ENCODE peak calls at places on chromosomes 3 and 15, in seven cellular contexts. H, T, V, O, A, U and Q are unnamed samples. For H3K36me3, the result is how much of the 10 kb centered on the place peaks cover.

GRCh38 chr3:43870844-43871626 is 180.3 kb downstream of the ABHD5 start:
- DNase-seq in H (no peak), T (no peak), V (no peak), O (peak), A (peak), U (no peak), Q (no peak)

GRCh38 chr15:82048809-82049208 is 3.0 kb upstream of the MEX3B start:
- DNase-seq in H (no peak), T (no peak), V (no peak), O (no peak), A (no peak), U (no peak), Q (no peak)

GRCh38 chr3:41526995-41527573 is 327.8 kb downstream of the CTNNB1 start:
- DNase-seq in H (no peak), T (no peak), V (no peak), O (no peak), A (no peak), U (no peak), Q (no peak)

GRCh38 chr15:98433302-98433701 is 215.0 kb upstream of the IGF1R start:
- DNase-seq in H (no peak), T (no peak), V (no peak), O (no peak), A (no peak), U (peak), Q (no peak)

GRCh38 chr3:41893977-41894376 is 67.9 kb downstream of the ULK4 start:
- DNase-seq in H (peak), T (no peak), V (no peak), O (peak), A (no peak), U (peak), Q (peak)

GRCh38 chr3:120182613-120183524 is 88.6 kb upstream of the GSK3B start:
- DNase-seq in H (peak), T (no peak), V (no peak), O (peak), A (no peak), U (peak), Q (peak)

GRCh38 chr15:73748731-73749130 is 4.4 kb downstream of the INSYN1 start:
- DNase-seq in H (no peak), T (no peak), V (no peak), O (no peak), A (no peak), U (no peak), Q (no peak)

GRCh38 chr3:158471639-158472294 is 99.2 kb upstream of the MLF1 start:
- DNase-seq in H (no peak), T (no peak), V (no peak), O (no peak), A (peak), U (peak), Q (no peak)

GRCh38 chr3:36891651-36892268 is 53.1 kb downstream of the TRANK1 start:
- DNase-seq in H (no peak), T (peak), V (no peak), O (no peak), A (no peak), U (no peak), Q (peak)

GRCh38 chr15:68528891-68529290 is 49.9 kb upstream of the CORO2B start:
- DNase-seq in H (no peak), T (no peak), V (no peak), O (peak), A (no peak), U (peak), Q (no peak)

GRCh38 chr15:42329161-42329560 is 30.1 kb upstream of the CAPN3 start:
- DNase-seq in H (no peak), T (no peak), V (no peak), O (no peak), A (no peak), U (no peak), Q (no peak)

GRCh38 chr15:89333011-89333860 is 1.4 kb downstream of the POLG start:
- DNase-seq in H (peak), T (no peak), V (no peak), O (no peak), A (no peak), U (no peak), Q (peak)

GRCh38 chr15:78418239-78418638 is 19.8 kb upstream of the IREB2 start:
- DNase-seq in H (no peak), T (no peak), V (no peak), O (no peak), A (no peak), U (no peak), Q (no peak)

GRCh38 chr3:173825731-173826130 is 428.2 kb downstream of the NLGN1 start:
- DNase-seq in H (no peak), T (no peak), V (no peak), O (peak), A (no peak), U (no peak), Q (no peak)

GRCh38 chr3:16286161-16286560 is 21.1 kb downstream of the OXNAD1 start:
- DNase-seq in H (no peak), T (no peak), V (no peak), O (peak), A (no peak), U (no peak), Q (no peak)

GRCh38 chr3:70516081-70516480 is 203.6 kb upstream of the MDFIC2 start:
- DNase-seq in H (no peak), T (no peak), V (no peak), O (no peak), A (no peak), U (no peak), Q (no peak)

GRCh38 chr3:132695006-132695405 is 27.2 kb downstream of the NPHP3 start:
- DNase-seq in H (no peak), T (no peak), V (no peak), O (no peak), A (no peak), U (no peak), Q (no peak)

GRCh38 chr3:8584661-8585060 is 59.9 kb downstream of the SSUH2 start:
- DNase-seq in H (no peak), T (no peak), V (no peak), O (no peak), A (no peak), U (no peak), Q (no peak)

GRCh38 chr15:68930268-68931022 is at the start of gene SPESP1:
- DNase-seq in H (peak), T (peak), V (no peak), O (no peak), A (no peak), U (peak), Q (no peak)

GRCh38 chr3:47036145-47036544 is 56.7 kb downstream of the NBEAL2 start:
- DNase-seq in H (no peak), T (no peak), V (no peak), O (no peak), A (no peak), U (no peak), Q (no peak)

GRCh38 chr3:181176610-181177009 is 187.1 kb upstream of the DNAJC19 start:
- DNase-seq in H (peak), T (peak), V (no peak), O (peak), A (no peak), U (peak), Q (peak)

GRCh38 chr3:196971094-196971698 is 2.6 kb upstream of the PIGZ start:
- DNase-seq in H (no peak), T (no peak), V (no peak), O (peak), A (no peak), U (no peak), Q (peak)

GRCh38 chr3:27686642-27687041 is 35.5 kb downstream of the EOMES start:
- DNase-seq in H (no peak), T (no peak), V (no peak), O (peak), A (no peak), U (peak), Q (no peak)

GRCh38 chr15:90307661-90308060 is 42.2 kb downstream of the NGRN start:
- DNase-seq in H (no peak), T (no peak), V (no peak), O (no peak), A (no peak), U (no peak), Q (no peak)

GRCh38 chr3:123792473-123793201 is 91.5 kb downstream of the MYLK start:
- DNase-seq in H (no peak), T (no peak), V (no peak), O (peak), A (peak), U (no peak), Q (no peak)

GRCh38 chr3:27345493-27345892 is 23.7 kb downstream of the NEK10 start:
- DNase-seq in H (no peak), T (no peak), V (no peak), O (no peak), A (no peak), U (no peak), Q (no peak)

GRCh38 chr3:89145995-89146394 is 38.6 kb downstream of the EPHA3 start:
- DNase-seq in H (no peak), T (no peak), V (no peak), O (peak), A (no peak), U (peak), Q (no peak)

GRCh38 chr3:71462586-71462985 is 120.9 kb downstream of the FOXP1 start:
- DNase-seq in H (no peak), T (no peak), V (no peak), O (no peak), A (no peak), U (no peak), Q (no peak)

GRCh38 chr15:56496635-56497034 is 31.7 kb upstream of the MNS1 start:
- DNase-seq in H (peak), T (no peak), V (no peak), O (peak), A (peak), U (peak), Q (peak)
- H3K4me3 ChIP-seq in H (no peak), T (no peak), V (no peak), O (no peak), A (peak), U (no peak), Q (no peak)

GRCh38 chr15:70092462-70092850 is 5.3 kb downstream of the TLE3 start:
- DNase-seq in H (no peak), T (no peak), V (no peak), O (no peak), A (no peak), U (peak), Q (no peak)

GRCh38 chr15:70093070-70093469 is 4.6 kb downstream of the TLE3 start:
- DNase-seq in H (no peak), T (no peak), V (no peak), O (no peak), A (no peak), U (peak), Q (no peak)

GRCh38 chr15:70093481-70094309 is 4.0 kb downstream of the TLE3 start:
- DNase-seq in H (peak), T (no peak), V (no peak), O (no peak), A (no peak), U (peak), Q (no peak)

GRCh38 chr15:70090436-70091291 is 7.1 kb downstream of the TLE3 start:
- DNase-seq in H (peak), T (no peak), V (no peak), O (no peak), A (no peak), U (no peak), Q (no peak)

GRCh38 chr15:70091649-70092461 is 5.9 kb downstream of the TLE3 start:
- DNase-seq in H (no peak), T (no peak), V (no peak), O (peak), A (peak), U (peak), Q (no peak)
- H3K27ac ChIP-seq in H (no peak), T (no peak), V (no peak), O (no peak), A (peak), U (no peak), Q (no peak)

DNA sequence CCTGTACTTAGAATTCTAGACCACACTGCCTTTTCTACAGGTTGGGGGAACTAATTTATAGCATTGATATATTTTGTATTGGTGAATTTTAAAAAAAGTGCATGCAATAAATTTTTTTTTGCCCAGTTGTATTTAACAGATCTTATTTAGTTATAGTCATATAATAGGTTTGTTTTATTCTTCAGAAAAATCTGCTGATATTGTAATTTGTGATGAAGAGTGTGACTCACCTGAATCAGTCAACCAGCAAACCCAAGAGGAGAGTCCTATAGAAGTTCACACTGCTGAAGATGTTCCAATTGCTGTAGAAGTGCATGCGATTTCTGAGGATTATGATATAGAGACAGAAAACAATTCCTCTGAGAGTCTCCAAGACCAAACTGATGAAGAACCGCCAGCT is 10.3 kb downstream of the ZNF639 start:
- DNase-seq in H (no peak), T (no peak), V (no peak), O (no peak), A (no peak), U (no peak), Q (no peak)
- H3K36me3 ChIP-seq in H (half or more), T (half or more), V (under half), O (half or more), A (under half), U (half or more), Q (half or more)

DNA sequence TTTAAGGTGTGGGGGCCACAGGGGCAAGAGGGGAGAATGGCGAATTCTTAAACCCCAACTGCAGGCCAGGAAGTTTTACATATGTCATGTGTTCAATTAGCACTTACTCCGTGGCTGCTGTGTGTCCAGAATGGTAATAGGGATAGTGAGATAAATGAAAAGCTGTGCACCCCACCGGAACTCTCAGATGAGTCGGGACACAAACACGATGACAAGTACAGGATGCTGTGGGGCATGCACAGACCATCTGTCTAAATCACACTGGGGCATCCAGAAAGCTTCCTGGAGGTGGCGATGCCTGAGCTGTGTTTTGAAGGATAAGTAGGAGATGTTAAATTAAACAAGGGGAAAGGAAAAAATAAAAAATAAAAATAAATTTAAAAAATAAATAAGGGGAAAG is 18.3 kb upstream of the TMEM158 start:
- DNase-seq in H (no peak), T (no peak), V (no peak), O (no peak), A (no peak), U (no peak), Q (no peak)
- H3K4me3 ChIP-seq in H (no peak), T (no peak), V (no peak), O (no peak), A (no peak), U (no peak), Q (no peak)

GRCh38 chr3:25424238-25425013 is 3.6 kb upstream of the RARB start:
- DNase-seq in H (no peak), T (no peak), V (no peak), O (peak), A (peak), U (no peak), Q (no peak)

GRCh38 chr3:25420168-25420567 is 7.9 kb upstream of the RARB start:
- DNase-seq in H (peak), T (no peak), V (no peak), O (no peak), A (no peak), U (no peak), Q (no peak)

GRCh38 chr3:25423780-25424179 is 4.3 kb upstream of the RARB start:
- DNase-seq in H (no peak), T (no peak), V (no peak), O (peak), A (no peak), U (peak), Q (no peak)

GRCh38 chr3:25420885-25421284 is 7.2 kb upstream of the RARB start:
- DNase-seq in H (no peak), T (no peak), V (no peak), O (peak), A (no peak), U (no peak), Q (no peak)

DNA sequence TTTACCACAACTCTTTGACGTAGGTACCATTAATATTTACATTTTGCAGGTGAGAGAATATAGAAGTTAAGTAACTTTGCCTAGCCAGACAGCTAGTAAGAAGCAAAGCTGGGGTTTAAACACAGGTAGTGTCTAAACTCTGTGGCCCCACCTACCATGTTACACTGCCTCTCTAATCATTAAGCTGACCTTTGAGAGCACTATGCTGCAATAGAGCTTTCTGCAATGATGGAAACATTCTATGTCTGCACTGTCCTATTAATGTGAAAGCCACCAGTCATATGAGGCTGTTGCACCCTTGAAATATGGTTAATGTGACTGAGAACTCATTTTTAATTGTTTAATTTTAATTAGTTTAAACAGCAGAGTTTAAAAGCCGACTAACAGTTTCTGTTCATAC is 6.3 kb upstream of the RARB start:
- DNase-seq in H (no peak), T (no peak), V (no peak), O (no peak), A (no peak), U (no peak), Q (no peak)
- H3K27ac ChIP-seq in H (no peak), T (no peak), V (no peak), O (no peak), A (no peak), U (no peak), Q (no peak)

DNA sequence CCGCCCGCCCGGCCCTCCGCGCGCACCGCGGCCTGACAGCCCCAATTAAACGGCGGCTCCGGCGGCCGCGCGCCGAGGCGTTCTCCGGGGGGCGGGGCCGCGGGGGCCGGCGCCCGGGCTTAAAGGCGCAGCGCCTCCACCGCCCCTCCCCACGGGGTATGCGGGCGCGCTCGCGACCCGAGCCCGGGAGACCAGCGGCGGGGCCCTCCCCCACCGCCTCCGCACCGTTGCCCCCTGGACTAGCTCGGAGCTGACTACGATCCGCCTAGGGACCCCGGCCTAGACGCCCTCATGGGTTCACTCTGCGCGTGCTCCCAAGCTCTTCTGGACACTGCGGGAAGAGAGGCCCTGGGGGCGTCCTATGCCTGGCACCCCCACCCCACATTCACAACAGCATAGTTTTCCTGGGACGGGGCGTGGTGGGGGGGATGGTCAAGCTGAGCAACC is at the start of gene DUSP7:
- DNase-seq in H (peak), T (peak), V (no peak), O (peak), A (no peak), U (peak), Q (peak)
- H3K36me3 ChIP-seq in H (under half), T (under half), V (under half), O (under half), A (under half), U (under half), Q (under half)

GRCh38 chr15:36769110-36769509 is 189.7 kb downstream of the CDIN1 start:
- DNase-seq in H (no peak), T (no peak), V (no peak), O (no peak), A (no peak), U (peak), Q (no peak)

GRCh38 chr15:36773698-36774097 is 194.3 kb downstream of the CDIN1 start:
- DNase-seq in H (no peak), T (no peak), V (no peak), O (no peak), A (no peak), U (no peak), Q (no peak)

GRCh38 chr15:36774765-36775164 is 195.3 kb downstream of the CDIN1 start:
- DNase-seq in H (no peak), T (no peak), V (no peak), O (no peak), A (no peak), U (no peak), Q (no peak)

GRCh38 chr15:36775209-36775608 is 195.8 kb downstream of the CDIN1 start:
- DNase-seq in H (no peak), T (no peak), V (no peak), O (no peak), A (no peak), U (no peak), Q (no peak)

GRCh38 chr15:36771826-36772225 is 192.4 kb downstream of the CDIN1 start:
- DNase-seq in H (no peak), T (no peak), V (no peak), O (no peak), A (no peak), U (no peak), Q (no peak)
- H3K4me3 ChIP-seq in H (no peak), T (no peak), V (no peak), O (no peak), A (no peak), U (no peak), Q (no peak)

GRCh38 chr3:72776-73175 is 123.8 kb upstream of the CHL1 start:
- DNase-seq in H (no peak), T (no peak), V (no peak), O (no peak), A (no peak), U (no peak), Q (no peak)
- H3K27ac ChIP-seq in H (no peak), T (peak), V (no peak), O (no peak), A (no peak), U (no peak), Q (no peak)